ENCODE peak calls at places on chromosomes 3 and 15, in six cellular contexts. C, Y, S, N, K and G are unnamed samples.

GRCh38 chr3:21049368-21050062 is 701.5 kb downstream of the ZNF385D start:
- DNase-seq in Y (no peak), S (no peak), C (no peak), K (no peak), N (no peak), G (no peak)

GRCh38 chr3:9715764-9716437 is 12.3 kb downstream of the CPNE9 start:
- DNase-seq in K (no peak), N (peak), Y (peak), C (peak), S (peak), G (no peak)

GRCh38 chr3:142315083-142315482 is 89.7 kb upstream of the GK5 start:
- DNase-seq in S (no peak), Y (no peak), N (peak), C (peak), K (no peak), G (no peak)

GRCh38 chr3:107208100-107208499 is 169.1 kb upstream of the CCDC54 start:
- DNase-seq in C (peak), N (peak), K (no peak), Y (no peak), S (peak), G (no peak)

GRCh38 chr3:125280966-125281365 is 68.4 kb upstream of the SLC12A8 start:
- DNase-seq in Y (no peak), N (peak), C (no peak), K (no peak), S (no peak), G (peak)

GRCh38 chr15:84910928-84911623 is 26.6 kb downstream of the SLC28A1 start:
- DNase-seq in N (no peak), C (no peak), K (no peak), Y (peak), S (no peak), G (no peak)

GRCh38 chr15:77821188-77821958 is 188.7 kb upstream of the LINGO1 start:
- DNase-seq in C (peak), K (no peak), S (peak), N (peak), Y (no peak), G (peak)

GRCh38 chr15:33994005-33994615 is 25.8 kb downstream of the CHRM5 start:
- DNase-seq in C (peak), K (no peak), Y (no peak), N (peak), S (peak), G (no peak)

GRCh38 chr3:58074126-58074715 is 66.0 kb downstream of the FLNB start:
- DNase-seq in Y (no peak), C (no peak), K (no peak), S (no peak), N (no peak), G (no peak)

GRCh38 chr3:127608362-127608718 is 10.1 kb downstream of the MCM2 start:
- DNase-seq in K (no peak), Y (peak), C (no peak), S (no peak), N (no peak), G (no peak)

GRCh38 chr15:71296032-71296686 is 180.9 kb downstream of the THSD4 start:
- DNase-seq in S (peak), N (peak), Y (no peak), K (no peak), C (peak), G (no peak)

GRCh38 chr15:48754011-48754410 is 56.9 kb downstream of the CEP152 start:
- DNase-seq in Y (no peak), N (peak), S (no peak), K (no peak), C (no peak), G (no peak)

GRCh38 chr3:39780352-39780751 is 29.1 kb upstream of the MYRIP start:
- DNase-seq in Y (no peak), S (no peak), C (no peak), N (no peak), K (no peak), G (no peak)

GRCh38 chr3:56375654-56376053 is 92.6 kb downstream of the ERC2 start:
- DNase-seq in S (no peak), K (no peak), Y (no peak), C (no peak), N (no peak), G (no peak)

GRCh38 chr3:65303431-65303830 is 615.6 kb upstream of the ADAMTS9 start:
- DNase-seq in K (no peak), C (no peak), S (no peak), N (no peak), Y (no peak), G (no peak)
- H3K27ac ChIP-seq in K (no peak), C (no peak), S (no peak), N (no peak), Y (no peak), G (no peak)

DNA sequence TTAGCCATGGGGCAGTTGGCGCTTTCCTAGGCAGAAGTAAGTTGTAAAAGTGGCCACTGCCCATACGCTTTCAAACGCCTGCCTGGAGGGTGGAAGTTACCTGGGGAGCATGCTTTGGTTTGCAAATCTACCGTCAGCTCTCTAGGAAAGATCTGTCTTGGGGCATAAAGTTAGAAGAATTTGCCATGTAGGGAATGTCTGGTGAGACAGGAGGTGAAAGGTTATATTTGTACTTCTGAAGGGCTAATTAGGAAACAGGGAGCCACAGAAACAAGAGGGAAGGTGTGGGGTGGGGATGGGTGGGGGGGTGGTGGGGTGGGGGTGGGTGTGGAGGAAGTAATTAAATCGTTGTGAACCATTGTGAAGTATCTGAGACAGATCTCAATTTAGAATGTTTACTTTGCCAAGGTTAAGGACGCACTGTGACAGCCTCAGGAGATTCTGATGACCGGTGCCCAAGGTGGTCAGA is 62.2 kb upstream of the GCNT3 start:
- DNase-seq in N (no peak), S (no peak), Y (no peak), C (no peak), K (no peak), G (no peak)
- H3K27ac ChIP-seq in N (no peak), S (no peak), Y (no peak), C (peak), K (no peak), G (no peak)

GRCh38 chr3:15297592-15298350 is 34.6 kb downstream of the SH3BP5 start:
- DNase-seq in C (no peak), K (no peak), Y (no peak), S (no peak), N (no peak), G (no peak)

GRCh38 chr3:15292765-15293522 is 39.4 kb downstream of the SH3BP5 start:
- DNase-seq in K (no peak), Y (peak), N (peak), S (no peak), C (peak), G (no peak)

GRCh38 chr3:15291589-15292541 is 40.5 kb downstream of the SH3BP5 start:
- DNase-seq in S (no peak), N (peak), Y (no peak), K (no peak), C (no peak), G (no peak)

GRCh38 chr3:15295506-15295905 is 36.9 kb downstream of the SH3BP5 start:
- DNase-seq in K (no peak), S (no peak), Y (no peak), N (peak), C (no peak), G (no peak)

DNA sequence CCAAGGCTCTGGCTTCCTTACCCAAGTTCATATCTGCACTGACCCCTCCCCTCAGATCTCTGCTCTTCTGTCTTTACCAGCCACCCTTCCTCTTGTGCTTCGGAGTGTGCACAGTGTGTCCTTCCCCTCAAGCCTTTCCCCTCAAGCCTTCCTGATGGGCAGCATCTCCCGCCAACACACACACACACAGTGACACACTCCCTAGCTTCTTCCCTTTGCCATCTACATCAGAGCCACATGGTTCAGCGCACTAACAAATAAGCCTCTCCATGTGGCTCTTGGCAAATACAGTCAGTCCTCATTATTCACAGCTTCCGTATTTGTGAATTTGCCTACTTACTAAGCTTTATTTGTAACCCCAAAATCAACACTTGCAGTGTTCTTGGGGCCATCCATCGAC is 37.5 kb downstream of the SH3BP5 start:
- DNase-seq in K (no peak), C (no peak), S (no peak), Y (no peak), N (peak), G (no peak)
- H3K27ac ChIP-seq in K (peak), C (no peak), S (no peak), Y (peak), N (no peak), G (no peak)

DNA sequence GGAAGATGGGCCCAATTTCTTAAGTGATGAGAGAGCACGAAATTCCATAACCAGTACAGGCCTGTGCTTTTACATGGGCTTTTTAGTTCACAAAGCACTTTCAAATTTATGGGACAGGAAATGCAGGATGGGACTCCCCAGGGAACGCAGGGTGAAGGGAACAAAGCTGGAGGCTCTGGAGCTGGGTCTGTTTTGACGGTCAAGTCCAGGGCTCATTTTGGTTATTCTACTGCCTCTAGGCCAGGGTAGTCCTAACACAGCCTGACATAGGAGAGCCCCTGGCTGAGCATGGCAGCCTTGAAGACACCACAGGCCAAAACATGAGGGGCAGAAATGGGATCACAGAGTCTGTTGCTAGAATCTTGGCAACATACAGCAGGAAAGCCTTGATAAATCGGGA is 33.5 kb downstream of the HCLS1 start:
- DNase-seq in N (no peak), S (no peak), K (no peak), C (no peak), Y (no peak), G (no peak)
- H3K27ac ChIP-seq in N (no peak), S (no peak), K (no peak), C (no peak), Y (no peak), G (no peak)

DNA sequence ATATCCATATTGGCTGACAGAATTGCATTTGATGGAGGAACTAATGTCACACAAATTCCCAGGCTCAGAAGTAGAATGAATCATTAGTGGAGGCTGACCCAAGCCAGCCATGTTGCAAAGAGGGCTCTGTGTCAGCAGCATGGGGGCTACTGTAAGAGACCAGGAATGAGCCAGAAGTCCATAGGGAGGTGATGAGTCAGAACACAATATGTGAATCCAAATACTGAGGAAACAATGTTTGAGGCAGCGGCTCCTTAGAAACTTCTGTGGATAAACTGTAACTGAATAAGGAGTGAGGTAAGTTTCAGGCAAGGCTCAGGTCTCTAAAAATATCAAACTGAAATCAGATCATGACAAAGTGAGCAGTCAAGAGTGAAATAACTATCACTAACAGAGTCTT is 170.7 kb downstream of the WDR72 start:
- DNase-seq in K (no peak), C (peak), N (peak), S (no peak), Y (no peak), G (no peak)
- H3K27ac ChIP-seq in K (no peak), C (peak), N (no peak), S (no peak), Y (no peak), G (no peak)

DNA sequence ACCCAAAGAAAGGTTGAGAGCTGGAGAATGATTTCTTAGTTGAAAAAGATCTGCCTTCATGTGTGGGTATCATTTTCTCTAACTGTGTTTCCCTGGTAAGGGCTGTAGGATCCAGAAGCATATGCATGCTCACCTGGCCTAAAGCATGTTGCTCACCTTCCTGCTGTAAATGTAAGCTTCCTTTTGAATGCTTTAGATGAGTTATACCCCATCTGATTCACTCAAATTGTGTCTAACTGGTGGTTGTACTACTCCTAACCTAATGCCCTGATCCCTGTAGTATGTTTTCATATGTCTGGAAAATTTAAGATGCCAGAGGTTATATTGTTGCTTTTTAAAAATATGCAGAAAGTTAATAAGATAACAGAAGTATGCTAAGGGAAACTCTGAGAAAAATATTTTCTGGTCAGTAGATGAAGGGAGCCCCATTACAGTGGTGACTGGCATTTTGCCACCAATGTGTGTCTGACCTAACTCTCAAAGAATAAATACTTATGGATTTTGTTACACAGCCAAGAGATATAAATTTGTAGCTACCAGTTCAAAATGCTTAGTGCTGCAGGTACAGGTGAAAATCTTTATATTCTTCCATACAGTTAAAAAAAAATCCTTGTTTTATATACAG is 7.7 kb downstream of the FILIP1L start:
- DNase-seq in S (no peak), C (no peak), N (peak), Y (no peak), K (no peak), G (no peak)
- H3K27ac ChIP-seq in S (no peak), C (peak), N (no peak), Y (peak), K (no peak), G (no peak)